ENCODE peak calls at places on chromosomes 4 and X, in seven cellular contexts. H, J, P, G, X, Q and D are unnamed samples.

GRCh38 chrX:153766871-153767673 is 3.0 kb downstream of the PLXNB3 start:
- DNase-seq in H (no peak), J (no peak), P (no peak), G (peak; percentile 41), X (peak; percentile 27), Q (no peak), D (no peak)

GRCh38 chr4:157739237-157739636 is 433.6 kb downstream of the GASK1B start:
- DNase-seq in H (no peak), J (no peak), P (no peak), G (peak; percentile 20), X (no peak), Q (no peak), D (no peak)

GRCh38 chr4:2570551-2571222 is 34.2 kb downstream of the FAM193A start:
- DNase-seq in H (no peak), J (peak; percentile 22), P (no peak), G (no peak), X (peak; percentile 37), Q (no peak), D (no peak)

GRCh38 chr4:46372878-46373277 is 17.1 kb downstream of the GABRA2 start:
- DNase-seq in H (no peak), J (no peak), P (no peak), G (no peak), X (no peak), Q (no peak), D (no peak)

GRCh38 chrX:105701310-105702052 is 120.9 kb upstream of the NRK start:
- DNase-seq in H (no peak), J (no peak), P (no peak), G (peak; percentile 27), X (no peak), Q (no peak), D (no peak)

GRCh38 chrX:87697409-87697808 is 179.8 kb downstream of the KLHL4 start:
- DNase-seq in H (no peak), J (no peak), P (no peak), G (no peak), X (no peak), Q (no peak), D (no peak)

GRCh38 chr4:7427326-7428260 is 7.1 kb downstream of the PSAPL1 start:
- DNase-seq in H (no peak), J (no peak), P (no peak), G (no peak), X (peak; percentile 25), Q (no peak), D (no peak)

GRCh38 chr4:13645075-13645474 is 17.6 kb upstream of the BOD1L1 start:
- DNase-seq in H (no peak), J (no peak), P (no peak), G (no peak), X (no peak), Q (no peak), D (no peak)